ENCODE peak calls at places on chromosomes 11 and 22, in five cellular contexts. X, P, M, Y and U are unnamed samples.
A peak's percentile ranks its signal among the peaks of the same experiment; 100 is the strongest.

GRCh38 chr11:75966546-75967287 is 151.7 kb downstream of the UVRAG start:
- DNase-seq in X (no peak), M (peak; percentile 40), Y (no peak), P (peak; percentile 76), U (no peak)

GRCh38 chr22:27685971-27686370 is 115.6 kb downstream of the MN1 start:
- DNase-seq in Y (no peak), X (no peak), P (no peak), M (no peak), U (no peak)

GRCh38 chr11:746289-747175 is 732 bp upstream of the TALDO1 start:
- DNase-seq in X (no peak), P (peak; percentile 66), M (no peak), Y (no peak), U (no peak)

GRCh38 chr11:127345819-127346459 is 345.4 kb upstream of the KIRREL3 start:
- DNase-seq in P (peak; percentile 22), Y (peak; percentile 6), X (no peak), M (peak; percentile 70), U (no peak)

GRCh38 chr22:37733625-37734401 is 37.0 kb downstream of the TRIOBP start:
- DNase-seq in M (no peak), Y (no peak), P (no peak), X (no peak), U (no peak)

GRCh38 chr11:334264-335033 is 13.8 kb upstream of the IFITM3 start:
- DNase-seq in Y (no peak), P (no peak), X (no peak), M (no peak), U (no peak)

GRCh38 chr11:5700422-5701064 is 11.0 kb downstream of the TRIM22 start:
- DNase-seq in X (no peak), M (no peak), P (no peak), Y (no peak), U (no peak)

GRCh38 chr11:93501856-93502255 is 41.3 kb downstream of the SMCO4 start:
- DNase-seq in P (no peak), M (no peak), X (no peak), Y (no peak), U (no peak)

GRCh38 chr11:128153697-128154048 is 433.7 kb downstream of the ETS1 start:
- DNase-seq in Y (no peak), P (no peak), X (no peak), M (no peak), U (no peak)

GRCh38 chr11:1161410-1162152 is 3.8 kb downstream of the MUC5AC start:
- DNase-seq in M (peak; percentile 11), Y (no peak), P (no peak), X (no peak), U (no peak)

GRCh38 chr11:74577624-74578396 is 14.6 kb upstream of the POLD3 start:
- DNase-seq in Y (no peak), X (no peak), P (no peak), M (no peak), U (no peak)

GRCh38 chr11:66159585-66159984 is 89.5 kb downstream of the PACS1 start:
- DNase-seq in X (no peak), Y (no peak), P (peak; percentile 30), M (no peak), U (no peak)

GRCh38 chr22:25823276-25823675 is 81.3 kb downstream of the MYO18B start:
- DNase-seq in Y (no peak), M (no peak), X (no peak), P (no peak), U (no peak)

GRCh38 chr11:27207025-27207650 is 155.9 kb downstream of the CCDC34 start:
- DNase-seq in X (no peak), Y (no peak), M (no peak), P (peak; percentile 79), U (no peak)

GRCh38 chr22:36417281-36417686 is 29.5 kb upstream of the MYH9 start:
- DNase-seq in P (peak; percentile 95), Y (no peak), X (no peak), M (no peak), U (no peak)